ENCODE peak calls at places on chromosomes 16 and 17, in four cellular contexts. J is GM12878, T is H1, W is HCT116. B is an unnamed sample.

GRCh38 chr16:30340621-30341020 is 14.5 kb downstream of the CD2BP2 start:
- DNase-seq in J (no peak), W (no peak), T (no peak), B (no peak)

GRCh38 chr17:81260641-81261040 is 21.5 kb downstream of the NDUFAF8 start:
- DNase-seq in T (no peak), W (no peak), J (no peak), B (no peak)

GRCh38 chr17:45676695-45677094 is 107.4 kb upstream of the CRHR1 start:
- DNase-seq in W (no peak), T (no peak), J (no peak), B (no peak)

GRCh38 chr16:23339781-23340180 is 37.7 kb downstream of the SCNN1B start:
- DNase-seq in T (no peak), W (no peak), J (no peak), B (no peak)

GRCh38 chr16:17389392-17389791 is 81.4 kb downstream of the XYLT1 start:
- DNase-seq in J (no peak), T (no peak), W (no peak), B (no peak)

GRCh38 chr17:35554668-35555067 is 6.0 kb downstream of the SLFN14 start:
- DNase-seq in T (no peak), J (no peak), W (no peak), B (no peak)

GRCh38 chr16:14377326-14377725 is 252.7 kb downstream of the PARN start:
- DNase-seq in W (no peak), J (no peak), T (no peak), B (no peak)

GRCh38 chr16:54397190-54397835 is 110.7 kb upstream of the IRX3 start:
- DNase-seq in J (no peak), T (no peak), W (no peak), B (no peak)

GRCh38 chr16:76265434-76266045 is 11.7 kb upstream of the CNTNAP4 start:
- DNase-seq in J (no peak), T (peak; percentile 31), W (peak; percentile 6), B (peak; percentile 17)

GRCh38 chr17:539766-540165 is 174.9 kb downstream of the VPS53 start:
- DNase-seq in W (no peak), J (no peak), T (no peak), B (no peak)

GRCh38 chr17:45792995-45793755 is 9.1 kb downstream of the CRHR1 start:
- DNase-seq in T (no peak), W (no peak), J (no peak), B (peak; percentile 27)

GRCh38 chr17:78532922-78533640 is 44.1 kb downstream of the DNAH17 start:
- DNase-seq in T (no peak), W (peak; percentile 27), J (no peak), B (no peak)

GRCh38 chr17:56914641-56915263 is 903 bp upstream of the TRIM25 start:
- DNase-seq in W (peak; percentile 33), T (no peak), J (no peak), B (no peak)

GRCh38 chr17:54900457-54901229 is at the start of gene TOM1L1:
- DNase-seq in W (peak; percentile 86), T (peak; percentile 56), J (no peak), B (peak; percentile 82)

GRCh38 chr16:46729326-46729995 is 18.7 kb downstream of the MYLK3 start:
- DNase-seq in W (no peak), J (no peak), T (no peak), B (no peak)

GRCh38 chr16:81873843-81874752 is 95.0 kb downstream of the PLCG2 start:
- DNase-seq in W (peak; percentile 57), T (no peak), J (no peak), B (peak; percentile 73)

GRCh38 chr17:56269509-56269908 is 116.2 kb downstream of the ANKFN1 start:
- DNase-seq in W (no peak), T (no peak), J (no peak), B (no peak)

GRCh38 chr17:77160032-77160876 is 19.5 kb downstream of the SEC14L1 start:
- DNase-seq in W (no peak), J (no peak), T (no peak), B (no peak)

GRCh38 chr17:74732042-74732846 is 4.8 kb upstream of the RAB37 start:
- DNase-seq in W (no peak), J (no peak), T (no peak), B (no peak)

GRCh38 chr17:48568499-48569259 is 9.5 kb downstream of the HOXB4 start:
- DNase-seq in W (no peak), J (no peak), T (no peak), B (no peak)

GRCh38 chr17:31319253-31319661 is 2.2 kb downstream of the EVI2A start:
- DNase-seq in T (no peak), W (no peak), J (peak; percentile 72), B (no peak)

GRCh38 chr16:67430504-67431076 is 331 bp upstream of the HSD11B2 start:
- DNase-seq in J (no peak), T (no peak), W (no peak), B (peak; percentile 54)

GRCh38 chr17:19705771-19706770 is 10.3 kb downstream of the SLC47A2 start:
- DNase-seq in J (no peak), T (no peak), W (no peak), B (peak; percentile 1)

GRCh38 chr16:35134471-35134870 is 1675.1 kb downstream of the TP53TG3F start:
- DNase-seq in T (no peak), W (no peak), J (no peak), B (no peak)
- TF ChIP-seq EGR1 in T (no peak), W (no peak), J (no peak), B (no peak)

GRCh38 chr17:40023590-40024292 is 8.5 kb downstream of the CSF3 start:
- DNase-seq in W (no peak), T (no peak), J (no peak), B (no peak)
- H3K36me3 ChIP-seq in W (peaks cover 44% of the 10 kb centered on the region), T (peaks cover 34% of the 10 kb centered on the region), J (peaks cover 19% of the 10 kb centered on the region), B (peaks cover 93% of the 10 kb centered on the region)

GRCh38 chr16:89765292-89765810 is 44.0 kb downstream of the ZNF276 start:
- DNase-seq in W (no peak), J (no peak), T (no peak), B (no peak)
- TF ChIP-seq EGR1 in W (no peak), J (no peak), T (no peak), B (no peak)

GRCh38 chr16:48279199-48279598 is 31.9 kb upstream of the ABCC11 start:
- DNase-seq in T (no peak), W (no peak), J (no peak), B (peak; percentile 10)

GRCh38 chr16:48282636-48283263 is 35.4 kb upstream of the ABCC11 start:
- DNase-seq in J (no peak), T (no peak), W (no peak), B (no peak)

GRCh38 chr16:48287239-48287638 is 39.9 kb upstream of the ABCC11 start:
- DNase-seq in T (no peak), W (no peak), J (no peak), B (no peak)

GRCh38 chr16:48284772-48285409 is 37.6 kb upstream of the ABCC11 start:
- DNase-seq in J (peak; percentile 25), T (no peak), W (no peak), B (no peak)
- H3K36me3 ChIP-seq in J (peaks cover 7% of the 10 kb centered on the region), T (peaks cover 5% of the 10 kb centered on the region), W (no peaks in the 10 kb centered on the region), B (peaks cover 60% of the 10 kb centered on the region)

B was measured in K562.